ENCODE peak calls at places on chromosomes 12 and 14, in eight cellular contexts. One of them, this sample, is unnamed.

GRCh38 chr12:32533971-32534590 is 134.7 kb downstream of the FGD4 start:
- DNase-seq in ascending aorta: no peak
- DNase-seq in uterus: peak; percentile 22
- DNase-seq in left ventricle myocardium inferior: peak; percentile 31
- DNase-seq in mammary epithelial cell: peak; percentile 73
- DNase-seq in upper lobe of right lung: no peak
- DNase-seq in SK-N-MC: no peak
- DNase-seq in spleen: no peak
- DNase-seq in this sample: peak; percentile 83

GRCh38 chr12:2154050-2154449 is 101.3 kb downstream of the CACNA1C start:
- DNase-seq in ascending aorta: no peak
- DNase-seq in uterus: no peak
- DNase-seq in left ventricle myocardium inferior: no peak
- DNase-seq in mammary epithelial cell: no peak
- DNase-seq in upper lobe of right lung: no peak
- DNase-seq in SK-N-MC: no peak
- DNase-seq in spleen: no peak
- DNase-seq in this sample: no peak

GRCh38 chr14:90643982-90644510 is 172.2 kb downstream of the TTC7B start:
- DNase-seq in ascending aorta: no peak
- DNase-seq in uterus: no peak
- DNase-seq in left ventricle myocardium inferior: no peak
- DNase-seq in mammary epithelial cell: no peak
- DNase-seq in upper lobe of right lung: no peak
- DNase-seq in SK-N-MC: no peak
- DNase-seq in spleen: no peak
- DNase-seq in this sample: no peak

GRCh38 chr14:75699331-75699730 is 38.3 kb downstream of the TTLL5 start:
- DNase-seq in ascending aorta: no peak
- DNase-seq in uterus: no peak
- DNase-seq in left ventricle myocardium inferior: no peak
- DNase-seq in mammary epithelial cell: no peak
- DNase-seq in upper lobe of right lung: no peak
- DNase-seq in SK-N-MC: no peak
- DNase-seq in spleen: no peak
- DNase-seq in this sample: no peak

GRCh38 chr12:48018618-48018995 is 14.3 kb upstream of the COL2A1 start:
- DNase-seq in ascending aorta: no peak
- DNase-seq in uterus: no peak
- DNase-seq in left ventricle myocardium inferior: no peak
- DNase-seq in mammary epithelial cell: no peak
- DNase-seq in upper lobe of right lung: no peak
- DNase-seq in SK-N-MC: no peak
- DNase-seq in spleen: no peak
- DNase-seq in this sample: no peak

GRCh38 chr12:107917912-107918800 is 143.7 kb downstream of the ASCL4 start:
- DNase-seq in ascending aorta: no peak
- DNase-seq in uterus: no peak
- DNase-seq in left ventricle myocardium inferior: no peak
- DNase-seq in mammary epithelial cell: peak; percentile 39
- DNase-seq in upper lobe of right lung: no peak
- DNase-seq in SK-N-MC: no peak
- DNase-seq in spleen: no peak
- DNase-seq in this sample: no peak

GRCh38 chr14:50299585-50299984 is 12.4 kb downstream of the L2HGDH start:
- DNase-seq in ascending aorta: no peak
- DNase-seq in uterus: no peak
- DNase-seq in left ventricle myocardium inferior: no peak
- DNase-seq in mammary epithelial cell: no peak
- DNase-seq in upper lobe of right lung: no peak
- DNase-seq in SK-N-MC: no peak
- DNase-seq in spleen: no peak
- DNase-seq in this sample: no peak

GRCh38 chr12:65170245-65170881 is 980 bp downstream of the LEMD3 start:
- DNase-seq in ascending aorta: no peak
- DNase-seq in uterus: peak; percentile 24
- DNase-seq in left ventricle myocardium inferior: peak; percentile 64
- DNase-seq in mammary epithelial cell: peak; percentile 79
- DNase-seq in upper lobe of right lung: peak; percentile 88
- DNase-seq in SK-N-MC: no peak
- DNase-seq in spleen: peak; percentile 92
- DNase-seq in this sample: peak; percentile 80

GRCh38 chr14:27727371-27727770 is 1039.2 kb upstream of the FOXG1 start:
- DNase-seq in ascending aorta: no peak
- DNase-seq in uterus: no peak
- DNase-seq in left ventricle myocardium inferior: no peak
- DNase-seq in mammary epithelial cell: no peak
- DNase-seq in upper lobe of right lung: no peak
- DNase-seq in SK-N-MC: no peak
- DNase-seq in spleen: no peak
- DNase-seq in this sample: no peak

GRCh38 chr14:36835145-36835544 is 173.5 kb downstream of the PAX9 start:
- DNase-seq in ascending aorta: no peak
- DNase-seq in uterus: no peak
- DNase-seq in left ventricle myocardium inferior: no peak
- DNase-seq in mammary epithelial cell: no peak
- DNase-seq in upper lobe of right lung: no peak
- DNase-seq in SK-N-MC: no peak
- DNase-seq in spleen: no peak
- DNase-seq in this sample: no peak

GRCh38 chr12:65536876-65537661 is 258.6 kb downstream of the MSRB3 start:
- DNase-seq in ascending aorta: peak; percentile 51
- DNase-seq in uterus: peak; percentile 28
- DNase-seq in left ventricle myocardium inferior: no peak
- DNase-seq in mammary epithelial cell: peak; percentile 97
- DNase-seq in upper lobe of right lung: no peak
- DNase-seq in SK-N-MC: no peak
- DNase-seq in spleen: no peak
- DNase-seq in this sample: peak; percentile 83

GRCh38 chr12:120497524-120498150 is 1.7 kb downstream of the DYNLL1 start:
- DNase-seq in ascending aorta: no peak
- DNase-seq in uterus: no peak
- DNase-seq in left ventricle myocardium inferior: no peak
- DNase-seq in mammary epithelial cell: no peak
- DNase-seq in upper lobe of right lung: no peak
- DNase-seq in SK-N-MC: no peak
- DNase-seq in spleen: no peak
- DNase-seq in this sample: no peak

DNA sequence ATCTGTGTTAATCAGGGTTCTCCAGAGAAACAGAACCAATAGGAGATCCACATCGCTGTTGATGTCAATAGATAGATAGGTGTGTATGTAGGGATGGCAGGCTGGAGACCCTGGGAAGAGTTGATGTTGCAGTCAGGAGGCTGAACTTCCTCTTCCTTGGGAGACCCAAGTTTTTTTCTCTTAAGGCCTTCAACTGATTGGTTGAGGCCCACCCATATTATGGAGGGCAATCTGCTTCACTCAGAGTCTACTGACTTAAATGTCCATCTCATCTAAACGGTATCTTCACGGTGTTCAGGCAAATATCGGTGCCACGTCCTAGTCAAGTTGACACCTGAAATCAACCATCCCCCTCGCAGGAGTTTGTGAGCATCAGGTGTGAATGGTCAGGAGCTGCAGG is 63.0 kb downstream of the ETV6 start:
- DNase-seq in ascending aorta: no peak
- DNase-seq in uterus: no peak
- DNase-seq in left ventricle myocardium inferior: no peak
- DNase-seq in mammary epithelial cell: no peak
- DNase-seq in upper lobe of right lung: no peak
- DNase-seq in SK-N-MC: no peak
- DNase-seq in spleen: no peak
- DNase-seq in this sample: no peak
- H3K27ac ChIP-seq in ascending aorta: peak overlapping the region; percentile 27
- H3K27ac ChIP-seq in uterus: no peak overlapping the region
- H3K27ac ChIP-seq in left ventricle myocardium inferior: no peak overlapping the region
- H3K27ac ChIP-seq in mammary epithelial cell: no peak overlapping the region
- H3K27ac ChIP-seq in upper lobe of right lung: no peak overlapping the region
- H3K27ac ChIP-seq in SK-N-MC: no peak overlapping the region
- H3K27ac ChIP-seq in spleen: no peak overlapping the region
- H3K27ac ChIP-seq in this sample: peak overlapping the region; percentile 33

GRCh38 chr12:53051058-53051880 is 1.4 kb downstream of the TNS2 start:
- DNase-seq in ascending aorta: no peak
- DNase-seq in uterus: peak; percentile 78
- DNase-seq in left ventricle myocardium inferior: peak; percentile 83
- DNase-seq in mammary epithelial cell: no peak
- DNase-seq in upper lobe of right lung: peak; percentile 82
- DNase-seq in SK-N-MC: no peak
- DNase-seq in spleen: no peak
- DNase-seq in this sample: peak; percentile 91

GRCh38 chr12:53051881-53052412 is 2.1 kb downstream of the TNS2 start:
- DNase-seq in ascending aorta: no peak
- DNase-seq in uterus: peak; percentile 29
- DNase-seq in left ventricle myocardium inferior: no peak
- DNase-seq in mammary epithelial cell: no peak
- DNase-seq in upper lobe of right lung: peak; percentile 60
- DNase-seq in SK-N-MC: no peak
- DNase-seq in spleen: no peak
- DNase-seq in this sample: no peak

GRCh38 chr12:53054112-53054878 is 4.4 kb downstream of the TNS2 start:
- DNase-seq in ascending aorta: peak; percentile 90
- DNase-seq in uterus: peak; percentile 94
- DNase-seq in left ventricle myocardium inferior: peak; percentile 94
- DNase-seq in mammary epithelial cell: peak; percentile 96
- DNase-seq in upper lobe of right lung: peak; percentile 97
- DNase-seq in SK-N-MC: peak; percentile 73
- DNase-seq in spleen: peak; percentile 97
- DNase-seq in this sample: peak; percentile 97

GRCh38 chr12:53053223-53054111 is 3.6 kb downstream of the TNS2 start:
- DNase-seq in ascending aorta: no peak
- DNase-seq in uterus: peak; percentile 57
- DNase-seq in left ventricle myocardium inferior: peak; percentile 55
- DNase-seq in mammary epithelial cell: peak; percentile 72
- DNase-seq in upper lobe of right lung: peak; percentile 86
- DNase-seq in SK-N-MC: no peak
- DNase-seq in spleen: peak; percentile 85
- DNase-seq in this sample: peak; percentile 84

DNA sequence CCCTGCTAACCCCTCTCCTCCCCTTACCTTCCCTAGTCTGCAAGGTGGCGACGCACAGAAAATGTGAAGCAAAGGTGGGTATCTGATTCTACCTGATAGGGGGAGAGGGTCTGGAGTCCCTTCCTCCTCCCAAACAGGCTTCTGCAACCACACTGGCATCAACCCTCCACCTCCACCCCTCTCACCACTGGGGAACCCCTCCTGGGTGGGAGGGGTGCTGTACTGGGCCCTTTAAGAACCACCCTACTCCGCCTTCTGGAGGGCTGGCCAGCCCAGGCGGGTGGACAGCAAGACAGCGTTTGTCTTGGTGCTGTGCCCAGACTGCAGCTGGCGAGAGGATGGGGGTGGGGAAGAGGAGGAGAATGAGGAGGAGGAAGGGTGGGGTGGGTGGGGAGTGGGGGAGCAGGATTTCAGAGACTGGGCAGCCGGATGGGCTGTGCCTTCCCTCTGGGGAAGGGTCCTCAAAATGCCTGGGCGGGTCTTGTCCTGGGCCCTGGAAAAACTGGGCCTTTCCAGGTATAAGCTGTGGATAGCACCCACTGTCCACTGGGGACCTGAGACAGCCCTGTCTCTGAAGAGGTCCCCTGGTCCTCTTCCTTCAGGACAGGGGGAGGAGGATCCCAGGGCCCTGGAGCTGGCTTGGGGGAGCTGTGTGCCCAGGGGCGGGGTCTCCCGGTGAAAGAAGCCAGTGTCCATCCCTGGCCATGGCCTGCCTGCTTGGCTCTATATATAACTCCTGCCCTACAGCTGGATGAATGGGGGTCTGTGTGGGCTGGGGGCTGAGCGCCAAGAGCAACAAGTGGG is 2.8 kb downstream of the TNS2 start:
- DNase-seq in ascending aorta: no peak
- DNase-seq in uterus: peak; percentile 92
- DNase-seq in left ventricle myocardium inferior: peak; percentile 95
- DNase-seq in mammary epithelial cell: peak; percentile 51
- DNase-seq in upper lobe of right lung: peak; percentile 92
- DNase-seq in SK-N-MC: no peak
- DNase-seq in spleen: no peak
- DNase-seq in this sample: peak; percentile 94
- H3K4me3 ChIP-seq in ascending aorta: peak overlapping the region; percentile 84
- H3K4me3 ChIP-seq in uterus: peak overlapping the region; percentile 59
- H3K4me3 ChIP-seq in left ventricle myocardium inferior: peak overlapping the region; percentile 87
- H3K4me3 ChIP-seq in mammary epithelial cell: no peak overlapping the region
- H3K4me3 ChIP-seq in upper lobe of right lung: peak overlapping the region; percentile 86
- H3K4me3 ChIP-seq in SK-N-MC: no peak overlapping the region
- H3K4me3 ChIP-seq in spleen: peak overlapping the region; percentile 59
- H3K4me3 ChIP-seq in this sample: peak overlapping the region; percentile 85

GRCh38 chr12:12216349-12217017 is 50.4 kb downstream of the LRP6 start:
- DNase-seq in ascending aorta: no peak
- DNase-seq in uterus: no peak
- DNase-seq in left ventricle myocardium inferior: no peak
- DNase-seq in mammary epithelial cell: no peak
- DNase-seq in upper lobe of right lung: no peak
- DNase-seq in SK-N-MC: no peak
- DNase-seq in spleen: no peak
- DNase-seq in this sample: no peak

GRCh38 chr12:12219664-12220063 is 47.2 kb downstream of the LRP6 start:
- DNase-seq in ascending aorta: no peak
- DNase-seq in uterus: no peak
- DNase-seq in left ventricle myocardium inferior: no peak
- DNase-seq in mammary epithelial cell: no peak
- DNase-seq in upper lobe of right lung: no peak
- DNase-seq in SK-N-MC: no peak
- DNase-seq in spleen: no peak
- DNase-seq in this sample: no peak

GRCh38 chr12:12214201-12214600 is 52.6 kb downstream of the LRP6 start:
- DNase-seq in ascending aorta: no peak
- DNase-seq in uterus: no peak
- DNase-seq in left ventricle myocardium inferior: no peak
- DNase-seq in mammary epithelial cell: no peak
- DNase-seq in upper lobe of right lung: no peak
- DNase-seq in SK-N-MC: no peak
- DNase-seq in spleen: no peak
- DNase-seq in this sample: no peak

GRCh38 chr12:12214635-12215131 is 52.2 kb downstream of the LRP6 start:
- DNase-seq in ascending aorta: no peak
- DNase-seq in uterus: no peak
- DNase-seq in left ventricle myocardium inferior: no peak
- DNase-seq in mammary epithelial cell: peak; percentile 19
- DNase-seq in upper lobe of right lung: no peak
- DNase-seq in SK-N-MC: no peak
- DNase-seq in spleen: no peak
- DNase-seq in this sample: no peak

DNA sequence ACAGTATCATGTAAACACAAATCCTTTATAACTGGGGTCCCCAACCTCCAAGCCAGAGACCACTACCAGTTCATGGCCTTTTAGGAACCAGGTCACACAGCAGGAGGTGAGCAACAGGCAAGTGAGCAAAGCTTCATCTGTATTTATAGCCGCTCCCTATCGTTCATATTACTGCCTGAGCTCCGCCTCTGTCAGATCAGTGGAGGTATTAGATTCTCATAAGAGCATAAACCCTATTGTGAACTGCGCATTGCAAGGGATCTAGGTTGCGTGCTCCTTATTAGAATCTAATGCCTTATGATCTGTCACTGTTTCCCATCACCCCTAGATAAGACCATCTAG is 49.9 kb downstream of the LRP6 start:
- DNase-seq in ascending aorta: no peak
- DNase-seq in uterus: no peak
- DNase-seq in left ventricle myocardium inferior: no peak
- DNase-seq in mammary epithelial cell: no peak
- DNase-seq in upper lobe of right lung: no peak
- DNase-seq in SK-N-MC: no peak
- DNase-seq in spleen: no peak
- DNase-seq in this sample: no peak
- H3K27ac ChIP-seq in ascending aorta: no peak overlapping the region
- H3K27ac ChIP-seq in uterus: peak overlapping the region; percentile 16
- H3K27ac ChIP-seq in left ventricle myocardium inferior: no peak overlapping the region
- H3K27ac ChIP-seq in mammary epithelial cell: no peak overlapping the region
- H3K27ac ChIP-seq in upper lobe of right lung: no peak overlapping the region
- H3K27ac ChIP-seq in SK-N-MC: peak overlapping the region; percentile 73
- H3K27ac ChIP-seq in spleen: no peak overlapping the region
- H3K27ac ChIP-seq in this sample: no peak overlapping the region

GRCh38 chr12:57219205-57219992 is 2.8 kb downstream of the NXPH4 start:
- DNase-seq in ascending aorta: no peak
- DNase-seq in uterus: no peak
- DNase-seq in left ventricle myocardium inferior: no peak
- DNase-seq in mammary epithelial cell: no peak
- DNase-seq in upper lobe of right lung: no peak
- DNase-seq in SK-N-MC: no peak
- DNase-seq in spleen: no peak
- DNase-seq in this sample: no peak
- H3K4me3 ChIP-seq in ascending aorta: no peak overlapping the region
- H3K4me3 ChIP-seq in uterus: no peak overlapping the region
- H3K4me3 ChIP-seq in left ventricle myocardium inferior: no peak overlapping the region
- H3K4me3 ChIP-seq in mammary epithelial cell: no peak overlapping the region
- H3K4me3 ChIP-seq in upper lobe of right lung: no peak overlapping the region
- H3K4me3 ChIP-seq in SK-N-MC: peak overlapping the region; percentile 80
- H3K4me3 ChIP-seq in spleen: no peak overlapping the region
- H3K4me3 ChIP-seq in this sample: no peak overlapping the region